ENCODE peak calls at places on chromosome 6, in seven cellular contexts. U, J, A, L, S, X and P are unnamed samples.

GRCh38 chr6:133681880-133682279 is 207.0 kb upstream of the TCF21 start:
- DNase-seq in U (no peak), J (no peak), A (no peak), L (no peak), S (no peak), X (no peak), P (no peak)

GRCh38 chr6:150036081-150036480 is 10.7 kb upstream of the RAET1L start:
- DNase-seq in U (no peak), J (no peak), A (no peak), L (no peak), S (no peak), X (no peak), P (no peak)

GRCh38 chr6:108782231-108783041 is 65.8 kb upstream of the ARMC2 start:
- DNase-seq in U (peak), J (peak), A (peak), L (peak), S (peak), X (peak), P (peak)

GRCh38 chr6:51959744-51960383 is 127.5 kb downstream of the PKHD1 start:
- DNase-seq in U (peak), J (no peak), A (no peak), L (no peak), S (peak), X (peak), P (peak)

GRCh38 chr6:7604506-7604905 is 14.5 kb downstream of the SNRNP48 start:
- DNase-seq in U (no peak), J (no peak), A (no peak), L (no peak), S (no peak), X (no peak), P (no peak)

GRCh38 chr6:105320766-105321165 is 82.1 kb downstream of the PREP start:
- DNase-seq in U (no peak), J (no peak), A (no peak), L (no peak), S (no peak), X (no peak), P (no peak)

GRCh38 chr6:71351190-71351589 is 62.6 kb downstream of the OGFRL1 start:
- DNase-seq in U (no peak), J (no peak), A (no peak), L (no peak), S (no peak), X (no peak), P (no peak)

GRCh38 chr6:136524339-136524935 is 25.8 kb downstream of the MAP7 start:
- DNase-seq in U (no peak), J (no peak), A (no peak), L (no peak), S (no peak), X (no peak), P (no peak)

GRCh38 chr6:106973841-106974336 is 640 bp downstream of the CD24 start:
- DNase-seq in U (no peak), J (no peak), A (peak), L (peak), S (no peak), X (no peak), P (no peak)

GRCh38 chr6:42523158-42523814 is 40.5 kb upstream of the UBR2 start:
- DNase-seq in U (no peak), J (no peak), A (no peak), L (no peak), S (no peak), X (no peak), P (no peak)

GRCh38 chr6:14784596-14785360 is 461.1 kb upstream of the JARID2 start:
- DNase-seq in U (no peak), J (no peak), A (no peak), L (no peak), S (no peak), X (no peak), P (no peak)

GRCh38 chr6:35607517-35608233 is 81.0 kb downstream of the FKBP5 start:
- DNase-seq in U (no peak), J (no peak), A (no peak), L (no peak), S (no peak), X (no peak), P (no peak)

GRCh38 chr6:127967708-127968107 is 66.8 kb upstream of the THEMIS start:
- DNase-seq in U (no peak), J (no peak), A (no peak), L (no peak), S (no peak), X (no peak), P (no peak)

GRCh38 chr6:158707826-158708225 is 58.0 kb downstream of the SYTL3 start:
- DNase-seq in U (no peak), J (no peak), A (peak), L (peak), S (peak), X (no peak), P (no peak)

GRCh38 chr6:164247106-164247505 is 832.6 kb downstream of the QKI start:
- DNase-seq in U (no peak), J (no peak), A (no peak), L (no peak), S (no peak), X (no peak), P (no peak)

GRCh38 chr6:92967352-92967751 is 452.0 kb downstream of the EPHA7 start:
- DNase-seq in U (no peak), J (no peak), A (no peak), L (no peak), S (no peak), X (no peak), P (no peak)

GRCh38 chr6:113873043-113873667 is 16.0 kb downstream of the MARCKS start:
- DNase-seq in U (peak), J (no peak), A (peak), L (no peak), S (peak), X (no peak), P (peak)

GRCh38 chr6:142926494-142927273 is 18.3 kb downstream of the HIVEP2 start:
- DNase-seq in U (peak), J (peak), A (peak), L (peak), S (peak), X (peak), P (peak)

GRCh38 chr6:101597711-101598110 is 204.2 kb downstream of the GRIK2 start:
- DNase-seq in U (no peak), J (no peak), A (no peak), L (peak), S (no peak), X (no peak), P (no peak)

GRCh38 chr6:138446821-138447220 is 42.8 kb downstream of the HEBP2 start:
- DNase-seq in U (no peak), J (no peak), A (no peak), L (no peak), S (no peak), X (no peak), P (no peak)

GRCh38 chr6:80282913-80283554 is 176.6 kb downstream of the BCKDHB start:
- DNase-seq in U (no peak), J (no peak), A (no peak), L (no peak), S (no peak), X (no peak), P (no peak)

GRCh38 chr6:68756454-68757375 is 121.6 kb downstream of the ADGRB3 start:
- DNase-seq in U (no peak), J (no peak), A (no peak), L (no peak), S (no peak), X (no peak), P (no peak)

GRCh38 chr6:142940487-142940886 is 4.5 kb downstream of the HIVEP2 start:
- DNase-seq in U (no peak), J (no peak), A (no peak), L (no peak), S (no peak), X (no peak), P (no peak)

GRCh38 chr6:139550361-139550760 is 175.9 kb upstream of the CITED2 start:
- DNase-seq in U (no peak), J (no peak), A (no peak), L (no peak), S (no peak), X (no peak), P (no peak)

GRCh38 chr6:138517635-138518034 is 18.3 kb upstream of the NHSL1 start:
- DNase-seq in U (no peak), J (peak), A (peak), L (peak), S (peak), X (no peak), P (peak)

GRCh38 chr6:94417364-94417763 is 998.0 kb upstream of the EPHA7 start:
- DNase-seq in U (no peak), J (no peak), A (no peak), L (no peak), S (no peak), X (no peak), P (no peak)

GRCh38 chr6:16982827-16983226 is 119.0 kb upstream of the STMND1 start:
- DNase-seq in U (no peak), J (no peak), A (no peak), L (no peak), S (no peak), X (no peak), P (peak)

GRCh38 chr6:90005048-90005827 is 111.0 kb downstream of the GJA10 start:
- DNase-seq in U (peak), J (no peak), A (no peak), L (peak), S (no peak), X (no peak), P (no peak)

GRCh38 chr6:47308674-47309325 is 905 bp downstream of the TNFRSF21 start:
- DNase-seq in U (peak), J (no peak), A (peak), L (peak), S (peak), X (no peak), P (peak)

GRCh38 chr6:169529931-169530761 is 171.7 kb downstream of the WDR27 start:
- DNase-seq in U (no peak), J (no peak), A (no peak), L (peak), S (peak), X (no peak), P (no peak)